ENCODE peak calls at places on chromosomes 4 and X, in eight cellular contexts. A is cardiac fibroblast, O is HCT116, X is H9, Z is gastrocnemius medialis, D is epithelial cell of esophagus, H is Peyer's patch, R is bronchial epithelial cell. F is an unnamed sample.

GRCh38 chrX:109926743-109927662 is 75.9 kb upstream of the TMEM164 start:
- DNase-seq in A (no peak), O (no peak), X (no peak), Z (no peak), D (no peak), H (no peak), R (no peak), F (no peak)

GRCh38 chr4:71290074-71290473 is 48.7 kb upstream of the SLC4A4 start:
- DNase-seq in A (peak; percentile 82), O (no peak), X (no peak), Z (no peak), D (peak; percentile 45), H (no peak), R (peak; percentile 63), F (no peak)

GRCh38 chr4:168856312-168856711 is 153.7 kb downstream of the CBR4 start:
- DNase-seq in A (peak; percentile 90), O (no peak), X (no peak), Z (no peak), D (no peak), H (no peak), R (no peak), F (no peak)

GRCh38 chr4:76782837-76783236 is 115.1 kb downstream of the SOWAHB start:
- DNase-seq in A (peak; percentile 91), O (no peak), X (no peak), Z (no peak), D (peak; percentile 65), H (no peak), R (peak; percentile 69), F (no peak)

GRCh38 chr4:55600640-55601039 is 8.6 kb upstream of the PDCL2 start:
- DNase-seq in A (no peak), O (no peak), X (no peak), Z (no peak), D (no peak), H (no peak), R (no peak), F (no peak)

GRCh38 chrX:22690116-22690515 is 309.6 kb upstream of the DDX53 start:
- DNase-seq in A (peak; percentile 39), O (no peak), X (no peak), Z (no peak), D (no peak), H (no peak), R (no peak), F (no peak)

GRCh38 chr4:5160668-5161067 is 109.4 kb downstream of the STK32B start:
- DNase-seq in A (no peak), O (no peak), X (peak; percentile 13), Z (no peak), D (no peak), H (no peak), R (no peak), F (no peak)

GRCh38 chr4:127143460-127144190 is 489.1 kb upstream of the INTU start:
- DNase-seq in A (peak; percentile 53), O (no peak), X (no peak), Z (no peak), D (peak; percentile 40), H (no peak), R (peak; percentile 60), F (no peak)

GRCh38 chr4:133151681-133152329 is 2.7 kb downstream of the PCDH10 start:
- DNase-seq in A (no peak), O (no peak), X (peak; percentile 73), Z (no peak), D (peak; percentile 8), H (no peak), R (no peak), F (peak; percentile 58)

GRCh38 chrX:110442631-110443030 is 84.0 kb downstream of the RTL9 start:
- DNase-seq in A (peak; percentile 18), O (no peak), X (peak; percentile 71), Z (no peak), D (peak; percentile 42), H (no peak), R (peak; percentile 59), F (no peak)

GRCh38 chrX:119605398-119605738 is 856 bp downstream of the NKRF start:
- DNase-seq in A (peak; percentile 2), O (no peak), X (no peak), Z (no peak), D (peak; percentile 0), H (peak; percentile 32), R (peak; percentile 1), F (peak; percentile 81)

GRCh38 chrX:154355776-154356140 is 18.7 kb downstream of the FLNA start:
- DNase-seq in A (no peak), O (no peak), X (no peak), Z (no peak), D (no peak), H (no peak), R (no peak), F (no peak)

GRCh38 chr4:73620115-73620792 is at the start of gene RASSF6:
- DNase-seq in A (no peak), O (peak; percentile 55), X (peak; percentile 86), Z (no peak), D (peak; percentile 88), H (peak; percentile 73), R (peak; percentile 88), F (peak; percentile 93)

GRCh38 chr4:123260429-123261052 is 136.1 kb upstream of the SPRY1 start:
- DNase-seq in A (no peak), O (no peak), X (no peak), Z (no peak), D (no peak), H (no peak), R (no peak), F (no peak)

DNA sequence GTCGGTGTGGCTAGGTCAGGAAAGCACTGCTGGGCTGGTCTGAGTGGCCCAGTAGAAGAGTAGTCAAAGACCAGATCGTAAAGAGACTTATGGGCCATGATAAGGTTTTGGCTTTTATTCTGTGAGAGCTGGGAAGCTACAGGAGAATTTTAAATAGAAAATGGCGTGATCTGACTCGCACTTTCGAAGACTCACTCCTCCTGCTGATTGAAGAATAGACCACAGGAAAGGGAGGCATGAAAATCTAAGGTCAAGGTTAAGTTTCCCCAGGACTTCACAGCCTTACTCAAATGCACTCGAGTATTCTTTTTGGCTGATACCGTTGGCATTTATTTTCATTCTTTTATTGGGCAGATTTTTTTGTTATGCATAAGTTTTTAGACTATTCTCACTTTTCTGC is 231.4 kb upstream of the ANKRD50 start:
- DNase-seq in A (no peak), O (peak; percentile 15), X (no peak), Z (no peak), D (no peak), H (no peak), R (no peak), F (no peak)
- TF ChIP-seq CTCF in A (no peak), O (no peak), X (no peak), Z (no peak), D (peak; percentile 38), H (no peak), R (no peak), F (no peak)

DNA sequence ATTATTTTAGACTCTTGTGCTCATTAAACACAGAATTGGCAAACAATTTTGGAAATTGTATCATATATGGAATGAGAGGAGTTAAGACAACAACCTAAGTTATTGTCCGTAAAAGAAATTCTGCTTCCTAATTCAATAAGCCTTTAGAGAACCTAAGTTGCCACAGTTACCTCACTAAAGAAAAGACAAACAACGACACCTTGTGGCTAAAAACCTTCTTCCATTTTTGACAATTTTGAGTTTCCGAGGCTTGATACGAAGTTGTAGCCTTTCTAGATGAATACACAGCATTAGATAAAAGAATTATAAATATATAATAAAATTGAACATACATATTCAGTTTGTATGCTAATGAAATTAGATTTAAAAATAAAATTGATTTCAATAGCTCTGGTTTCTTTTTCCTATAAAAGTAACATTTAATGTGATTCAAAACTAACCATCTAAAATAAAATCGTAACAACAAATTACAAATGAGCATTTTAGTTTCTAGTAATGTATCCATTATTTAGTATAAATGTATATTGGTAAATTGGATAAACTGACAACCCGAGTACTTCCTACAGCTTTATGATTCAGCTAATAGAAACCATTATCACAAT is 275.1 kb downstream of the GPM6A start:
- DNase-seq in A (peak; percentile 86), O (peak; percentile 72), X (no peak), Z (no peak), D (peak; percentile 69), H (no peak), R (peak; percentile 70), F (no peak)
- TF ChIP-seq CTCF in A (peak; percentile 49), O (peak; percentile 50), X (peak; percentile 82), Z (no peak), D (peak; percentile 49), H (peak; percentile 53), R (peak; percentile 31), F (peak; percentile 26)

GRCh38 chrX:56727531-56727930 is 1.5 kb upstream of the NBDY start:
- DNase-seq in A (no peak), O (no peak), X (no peak), Z (no peak), D (no peak), H (no peak), R (no peak), F (no peak)

GRCh38 chrX:56728752-56729151 is 291 bp upstream of the NBDY start:
- DNase-seq in A (peak; percentile 28), O (no peak), X (no peak), Z (no peak), D (peak; percentile 44), H (peak; percentile 57), R (no peak), F (no peak)

GRCh38 chrX:56729152-56729557 is at the start of gene NBDY:
- DNase-seq in A (peak; percentile 55), O (no peak), X (peak; percentile 54), Z (no peak), D (peak; percentile 58), H (peak; percentile 43), R (peak; percentile 33), F (peak; percentile 55)

GRCh38 chrX:56728321-56728720 is 722 bp upstream of the NBDY start:
- DNase-seq in A (peak; percentile 31), O (no peak), X (no peak), Z (no peak), D (peak; percentile 10), H (no peak), R (peak; percentile 13), F (no peak)

GRCh38 chrX:56726609-56727008 is 2.4 kb upstream of the NBDY start:
- DNase-seq in A (peak; percentile 62), O (no peak), X (no peak), Z (no peak), D (peak; percentile 59), H (no peak), R (peak; percentile 50), F (no peak)
- TF ChIP-seq CTCF in A (peak; percentile 47), O (peak; percentile 57), X (peak; percentile 70), Z (no peak), D (peak; percentile 66), H (peak; percentile 13), R (peak; percentile 36), F (peak; percentile 63)

GRCh38 chr4:159444668-159445067 is 341.8 kb downstream of the RAPGEF2 start:
- DNase-seq in A (peak; percentile 38), O (no peak), X (no peak), Z (no peak), D (peak; percentile 79), H (no peak), R (peak; percentile 84), F (no peak)

GRCh38 chr4:159445671-159446070 is 342.8 kb downstream of the RAPGEF2 start:
- DNase-seq in A (no peak), O (no peak), X (no peak), Z (no peak), D (no peak), H (no peak), R (no peak), F (no peak)

GRCh38 chr4:159443975-159444374 is 341.1 kb downstream of the RAPGEF2 start:
- DNase-seq in A (no peak), O (no peak), X (no peak), Z (no peak), D (no peak), H (no peak), R (no peak), F (no peak)

GRCh38 chr4:159447296-159447695 is 344.4 kb downstream of the RAPGEF2 start:
- DNase-seq in A (peak; percentile 20), O (no peak), X (no peak), Z (no peak), D (no peak), H (no peak), R (no peak), F (no peak)

GRCh38 chr4:159446266-159446976 is 343.5 kb downstream of the RAPGEF2 start:
- DNase-seq in A (peak; percentile 85), O (peak; percentile 61), X (peak; percentile 50), Z (peak; percentile 16), D (peak; percentile 78), H (no peak), R (peak; percentile 70), F (peak; percentile 49)
- TF ChIP-seq CTCF in A (peak; percentile 94), O (peak; percentile 64), X (peak; percentile 85), Z (peak; percentile 79), D (peak; percentile 98), H (peak; percentile 39), R (peak; percentile 88), F (peak; percentile 89)